ENCODE peak calls at places on chromosome 4, in four cellular contexts. Z is A549, C is HepG2, H is K562. P is an unnamed sample.

GRCh38 chr4:150950657-150951056 is 64.4 kb downstream of the LRBA start:
- DNase-seq in Z (peak), C (peak), H (peak), P (no peak)

GRCh38 chr4:152735302-152735917 is 44.1 kb downstream of the TIGD4 start:
- DNase-seq in C (no peak), H (peak), Z (peak), P (no peak)

GRCh38 chr4:68780232-68780631 is 35.6 kb upstream of the UGT2B10 start:
- DNase-seq in C (no peak), H (no peak), Z (no peak), P (no peak)

GRCh38 chr4:68748181-68748981 is 67.4 kb upstream of the UGT2B10 start:
- DNase-seq in C (no peak), Z (no peak), H (no peak), P (no peak)

GRCh38 chr4:130178106-130178505 is 1082.2 kb downstream of the C4orf33 start:
- DNase-seq in C (no peak), Z (no peak), H (no peak), P (no peak)

GRCh38 chr4:176350671-176351070 is 30.9 kb downstream of the SPCS3 start:
- DNase-seq in C (no peak), Z (no peak), H (no peak), P (no peak)

GRCh38 chr4:11720292-11720691 is 291.6 kb upstream of the HS3ST1 start:
- DNase-seq in C (no peak), Z (peak), H (no peak), P (no peak)

GRCh38 chr4:825969-826330 is at the start of gene CPLX1:
- DNase-seq in H (peak), C (no peak), Z (no peak), P (peak)

GRCh38 chr4:77843628-77844027 is 19.0 kb upstream of the MRPL1 start:
- DNase-seq in C (no peak), H (no peak), Z (no peak), P (no peak)

GRCh38 chr4:168486961-168487820 is 6.9 kb upstream of the DDX60L start:
- DNase-seq in C (no peak), H (peak), Z (peak), P (no peak)

GRCh38 chr4:156330436-156331031 is 376.9 kb upstream of the CTSO start:
- DNase-seq in Z (no peak), H (no peak), C (no peak), P (no peak)

GRCh38 chr4:180197471-180197870 is 2045.7 kb upstream of the TENM3 start:
- DNase-seq in Z (no peak), C (no peak), H (no peak), P (no peak)

GRCh38 chr4:38005637-38006036 is 45.4 kb downstream of the PTTG2 start:
- DNase-seq in H (no peak), Z (no peak), C (no peak), P (no peak)

GRCh38 chr4:152310223-152310622 is 225.7 kb downstream of the FBXW7 start:
- DNase-seq in C (no peak), H (no peak), Z (no peak), P (no peak)

GRCh38 chr4:70197842-70198241 is 2.3 kb downstream of the ODAM start:
- DNase-seq in H (no peak), Z (no peak), C (peak), P (no peak)

GRCh38 chr4:94307231-94307840 is 35.3 kb downstream of the HPGDS start:
- DNase-seq in H (no peak), Z (no peak), C (no peak), P (no peak)

GRCh38 chr4:53920883-53921282 is 143.5 kb downstream of the CHIC2 start:
- DNase-seq in H (no peak), Z (no peak), C (no peak), P (no peak)

GRCh38 chr4:57424231-57424897 is 314.2 kb upstream of the IGFBP7 start:
- DNase-seq in C (no peak), Z (peak), H (no peak), P (no peak)

GRCh38 chr4:7771541-7772507 is 167.8 kb downstream of the AFAP1 start:
- DNase-seq in H (no peak), C (no peak), Z (no peak), P (no peak)

GRCh38 chr4:103019319-103020124 is at the start of gene SLC9B1:
- DNase-seq in H (peak), Z (peak), C (peak), P (peak)

GRCh38 chr4:185238261-185238681 is 28.9 kb downstream of the SNX25 start:
- DNase-seq in C (no peak), H (no peak), Z (no peak), P (no peak)

GRCh38 chr4:169909897-169910296 is 116.3 kb downstream of the MFAP3L start:
- DNase-seq in H (no peak), Z (no peak), C (no peak), P (no peak)

GRCh38 chr4:74056858-74057562 is 18.5 kb upstream of the CXCL3 start:
- DNase-seq in H (peak), Z (peak), C (no peak), P (no peak)

GRCh38 chr4:166460769-166461550 is 587.9 kb downstream of the TLL1 start:
- DNase-seq in H (no peak), C (no peak), Z (no peak), P (no peak)

GRCh38 chr4:158255727-158256324 is 45.5 kb downstream of the TMEM144 start:
- DNase-seq in H (peak), Z (peak), C (peak), P (no peak)

GRCh38 chr4:74375824-74376426 is 11.0 kb downstream of the EREG start:
- DNase-seq in Z (no peak), C (no peak), H (no peak), P (no peak)

GRCh38 chr4:54527532-54527931 is 130.2 kb upstream of the KIT start:
- DNase-seq in C (no peak), H (no peak), Z (no peak), P (peak)

GRCh38 chr4:28092610-28093009 is 1232.0 kb downstream of the STIM2 start:
- DNase-seq in Z (no peak), H (no peak), C (no peak), P (no peak)

GRCh38 chr4:25915359-25915716 is 1.3 kb downstream of the SMIM20 start:
- DNase-seq in Z (no peak), H (peak), C (no peak), P (no peak)

GRCh38 chr4:25113915-25114904 is 46.0 kb downstream of the SEPSECS start:
- DNase-seq in H (peak), Z (no peak), C (no peak), P (no peak)

GRCh38 chr4:143118666-143119065 is 66.1 kb upstream of the USP38 start:
- DNase-seq in C (no peak), H (no peak), Z (no peak), P (no peak)

GRCh38 chr4:130486186-130486585 is 1390.2 kb downstream of the C4orf33 start:
- DNase-seq in Z (no peak), C (no peak), H (no peak), P (no peak)

GRCh38 chr4:154877110-154877760 is 96.2 kb downstream of the RBM46 start:
- DNase-seq in Z (peak), H (no peak), C (peak), P (no peak)

GRCh38 chr4:156889616-156890594 is 81.7 kb downstream of the PDGFC start:
- DNase-seq in H (no peak), C (no peak), Z (no peak), P (no peak)

GRCh38 chr4:53656421-53656981 is 65.2 kb upstream of the LNX1 start:
- DNase-seq in C (no peak), H (no peak), Z (no peak), P (no peak)

GRCh38 chr4:151801547-151802516 is 41.0 kb upstream of the GATB start:
- DNase-seq in Z (peak), C (peak), H (peak), P (peak)

GRCh38 chr4:122450847-122451246 is 5.7 kb downstream of the IL2 start:
- DNase-seq in Z (peak), C (peak), H (peak), P (peak)

GRCh38 chr4:142435599-142436235 is 410.4 kb downstream of the INPP4B start:
- DNase-seq in Z (no peak), H (no peak), C (no peak), P (peak)

DNA sequence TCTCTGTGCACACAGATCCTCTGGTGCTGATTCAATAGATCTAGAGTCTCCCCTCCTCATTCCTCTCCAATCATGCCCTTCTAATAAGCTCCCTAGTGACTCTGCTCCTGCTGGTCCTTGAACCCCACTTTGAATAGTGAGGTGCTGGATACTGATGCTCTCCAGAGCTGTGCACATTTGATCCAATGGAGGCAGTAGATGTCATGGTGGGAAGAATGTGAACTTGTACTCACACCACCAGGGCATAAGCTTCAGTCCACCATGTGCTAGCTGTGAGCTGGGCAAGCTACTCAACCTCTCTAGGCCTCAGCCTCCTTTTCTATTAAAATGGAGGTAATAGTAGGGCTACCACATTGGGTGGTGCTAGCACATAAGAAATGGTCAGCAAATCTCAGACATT is 241.1 kb downstream of the SPATA18 start:
- DNase-seq in C (no peak), H (no peak), Z (no peak), P (no peak)
- TF ChIP-seq HMGXB4 in C (no peak), H (no peak), Z (no peak), P (no peak)

DNA sequence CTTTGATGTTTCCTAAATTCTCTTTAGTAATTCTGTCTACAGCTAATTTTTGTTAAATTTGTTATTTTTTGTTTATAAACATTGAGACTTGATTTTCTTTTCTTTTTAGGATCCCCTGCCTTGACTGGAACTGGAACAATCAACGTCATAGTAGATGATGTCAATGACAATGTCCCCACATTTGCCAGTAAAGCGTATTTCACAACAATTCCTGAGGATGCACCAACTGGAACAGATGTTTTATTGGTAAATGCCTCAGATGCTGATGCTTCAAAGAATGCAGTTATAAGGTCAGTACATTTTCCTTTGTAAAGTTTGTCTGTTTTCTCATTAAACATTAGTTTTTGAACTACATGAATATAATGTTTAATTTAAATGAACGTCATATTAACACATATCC is 119.4 kb downstream of the FAT4 start:
- DNase-seq in H (no peak), Z (no peak), C (no peak), P (no peak)
- TF ChIP-seq HMGXB4 in H (no peak), Z (no peak), C (no peak), P (no peak)

GRCh38 chr4:21678711-21679110 is 269.9 kb downstream of the KCNIP4 start:
- DNase-seq in C (no peak), H (no peak), Z (no peak), P (no peak)
- TF ChIP-seq HMGXB4 in C (no peak), H (no peak), Z (no peak), P (no peak)

DNA sequence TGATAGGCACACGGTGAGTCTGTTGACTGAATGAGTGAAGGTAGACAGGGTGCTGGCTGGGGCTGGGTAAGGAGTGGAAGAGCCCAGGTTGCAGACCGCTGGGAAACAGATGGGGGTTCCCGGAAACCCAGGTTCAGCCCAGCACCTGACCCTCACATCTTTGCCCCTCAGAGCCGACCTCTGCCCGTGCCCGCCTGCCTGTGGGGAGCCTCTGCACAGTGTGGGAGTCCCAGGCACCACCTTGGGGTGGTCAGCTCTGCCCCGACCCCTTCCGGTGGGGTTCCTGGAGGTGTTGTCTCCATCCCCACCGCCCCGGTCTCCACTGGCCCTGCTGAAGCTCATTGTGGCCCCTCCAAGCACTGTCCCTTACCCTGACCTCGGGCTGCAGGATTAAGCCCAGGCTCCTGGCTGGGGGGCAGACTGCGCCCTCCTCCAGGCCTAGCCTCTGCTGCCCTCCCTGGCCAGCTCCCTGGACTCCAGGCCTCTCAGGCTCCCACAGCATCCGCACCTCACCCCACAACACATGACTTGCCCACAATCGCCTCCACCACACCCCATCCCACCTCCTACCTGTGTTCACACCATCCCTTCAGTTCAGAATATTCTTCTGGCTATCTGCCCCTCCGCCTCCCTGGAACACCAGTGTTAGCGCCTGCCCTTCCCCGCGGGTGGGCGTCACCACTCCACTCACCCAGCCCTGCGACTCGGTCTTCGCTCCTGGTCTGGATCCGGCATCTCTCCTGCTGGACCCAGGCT is 21.4 kb downstream of the HMX1 start:
- DNase-seq in Z (no peak), H (no peak), C (no peak), P (no peak)
- TF ChIP-seq HMGXB4 in Z (no peak), H (no peak), C (no peak), P (no peak)

GRCh38 chr4:55948726-55949479 is at the start of gene CEP135:
- DNase-seq in H (peak), Z (peak), C (peak), P (peak)
- TF ChIP-seq HMGXB4 in H (peak), Z (no peak), C (peak), P (peak)

GRCh38 chr4:5957091-5957490 is 61.1 kb downstream of the C4orf50 start:
- DNase-seq in Z (no peak), H (no peak), C (no peak), P (no peak)
- TF ChIP-seq HMGXB4 in Z (no peak), H (no peak), C (no peak), P (no peak)

P was measured in WTC11.